ENCODE peak calls at places on chromosomes 11 and 22, in seven cellular contexts. One of them, this sample, is unnamed. For H3K4me1, the result is how much of the 10 kb centered on the place peaks cover.

GRCh38 chr22:21961886-21962654 is 9.4 kb upstream of the PPM1F start:
- DNase-seq in adrenal gland: peak
- DNase-seq in psoas muscle: no peak
- DNase-seq in CD4-positive, CD25-positive, alpha-beta regulatory T cell: no peak
- DNase-seq in PC-3: peak
- DNase-seq in heart right ventricle: no peak
- DNase-seq in gastrocnemius medialis: peak
- DNase-seq in this sample: no peak

GRCh38 chr11:112963368-112963955 is 2.2 kb downstream of the NCAM1 start:
- DNase-seq in psoas muscle: peak
- DNase-seq in PC-3: no peak
- DNase-seq in heart right ventricle: no peak
- DNase-seq in gastrocnemius medialis: no peak
- DNase-seq in adrenal gland: peak
- DNase-seq in CD4-positive, CD25-positive, alpha-beta regulatory T cell: no peak
- DNase-seq in this sample: peak

GRCh38 chr11:34234086-34234740 is 123.6 kb downstream of the ABTB2 start:
- DNase-seq in gastrocnemius medialis: no peak
- DNase-seq in CD4-positive, CD25-positive, alpha-beta regulatory T cell: peak
- DNase-seq in psoas muscle: no peak
- DNase-seq in PC-3: peak
- DNase-seq in adrenal gland: no peak
- DNase-seq in heart right ventricle: no peak
- DNase-seq in this sample: no peak

GRCh38 chr22:38549106-38549884 is 20.7 kb downstream of the DMC1 start:
- DNase-seq in heart right ventricle: no peak
- DNase-seq in psoas muscle: no peak
- DNase-seq in gastrocnemius medialis: no peak
- DNase-seq in adrenal gland: no peak
- DNase-seq in CD4-positive, CD25-positive, alpha-beta regulatory T cell: no peak
- DNase-seq in PC-3: peak
- DNase-seq in this sample: no peak

GRCh38 chr11:34213366-34213765 is 107.9 kb downstream of the NAT10 start:
- DNase-seq in psoas muscle: no peak
- DNase-seq in PC-3: peak
- DNase-seq in heart right ventricle: no peak
- DNase-seq in gastrocnemius medialis: no peak
- DNase-seq in CD4-positive, CD25-positive, alpha-beta regulatory T cell: no peak
- DNase-seq in adrenal gland: no peak
- DNase-seq in this sample: no peak

GRCh38 chr11:102323542-102324261 is 6.4 kb downstream of the BIRC3 start:
- DNase-seq in CD4-positive, CD25-positive, alpha-beta regulatory T cell: no peak
- DNase-seq in psoas muscle: no peak
- DNase-seq in adrenal gland: no peak
- DNase-seq in heart right ventricle: no peak
- DNase-seq in gastrocnemius medialis: no peak
- DNase-seq in PC-3: peak
- DNase-seq in this sample: no peak

GRCh38 chr11:33642461-33643166 is 58.0 kb downstream of the C11orf91 start:
- DNase-seq in PC-3: peak
- DNase-seq in CD4-positive, CD25-positive, alpha-beta regulatory T cell: no peak
- DNase-seq in heart right ventricle: no peak
- DNase-seq in gastrocnemius medialis: no peak
- DNase-seq in psoas muscle: no peak
- DNase-seq in adrenal gland: no peak
- DNase-seq in this sample: no peak

GRCh38 chr11:2708151-2708581 is 8.4 kb upstream of the KCNQ1OT1 start:
- DNase-seq in psoas muscle: peak
- DNase-seq in heart right ventricle: no peak
- DNase-seq in gastrocnemius medialis: no peak
- DNase-seq in CD4-positive, CD25-positive, alpha-beta regulatory T cell: no peak
- DNase-seq in PC-3: no peak
- DNase-seq in adrenal gland: no peak
- DNase-seq in this sample: peak

GRCh38 chr22:48379371-48379770 is 1448.3 kb downstream of the BRD1 start:
- DNase-seq in heart right ventricle: no peak
- DNase-seq in adrenal gland: peak
- DNase-seq in CD4-positive, CD25-positive, alpha-beta regulatory T cell: no peak
- DNase-seq in psoas muscle: no peak
- DNase-seq in PC-3: no peak
- DNase-seq in gastrocnemius medialis: no peak
- DNase-seq in this sample: no peak

GRCh38 chr11:57327721-57328120 is 3.0 kb upstream of the TNKS1BP1 start:
- DNase-seq in CD4-positive, CD25-positive, alpha-beta regulatory T cell: no peak
- DNase-seq in heart right ventricle: no peak
- DNase-seq in gastrocnemius medialis: no peak
- DNase-seq in psoas muscle: no peak
- DNase-seq in adrenal gland: no peak
- DNase-seq in PC-3: no peak
- DNase-seq in this sample: no peak

GRCh38 chr11:86990079-86990478 is 34.9 kb upstream of the FZD4 start:
- DNase-seq in adrenal gland: no peak
- DNase-seq in PC-3: no peak
- DNase-seq in heart right ventricle: no peak
- DNase-seq in CD4-positive, CD25-positive, alpha-beta regulatory T cell: no peak
- DNase-seq in psoas muscle: no peak
- DNase-seq in gastrocnemius medialis: no peak
- DNase-seq in this sample: no peak

GRCh38 chr11:9665749-9666148 is 1.9 kb downstream of the SWAP70 start:
- DNase-seq in heart right ventricle: no peak
- DNase-seq in CD4-positive, CD25-positive, alpha-beta regulatory T cell: no peak
- DNase-seq in psoas muscle: no peak
- DNase-seq in PC-3: no peak
- DNase-seq in gastrocnemius medialis: no peak
- DNase-seq in adrenal gland: no peak
- DNase-seq in this sample: no peak

GRCh38 chr11:120057595-120058581 is 80.0 kb downstream of the TRIM29 start:
- DNase-seq in heart right ventricle: no peak
- DNase-seq in PC-3: peak
- DNase-seq in CD4-positive, CD25-positive, alpha-beta regulatory T cell: no peak
- DNase-seq in gastrocnemius medialis: no peak
- DNase-seq in psoas muscle: peak
- DNase-seq in adrenal gland: no peak
- DNase-seq in this sample: no peak

GRCh38 chr11:63870351-63871197 is 31.7 kb downstream of the MARK2 start:
- DNase-seq in PC-3: no peak
- DNase-seq in adrenal gland: no peak
- DNase-seq in psoas muscle: no peak
- DNase-seq in CD4-positive, CD25-positive, alpha-beta regulatory T cell: no peak
- DNase-seq in heart right ventricle: no peak
- DNase-seq in gastrocnemius medialis: no peak
- DNase-seq in this sample: no peak

GRCh38 chr11:11993814-11994213 is 14.6 kb downstream of the DKK3 start:
- DNase-seq in gastrocnemius medialis: peak
- DNase-seq in heart right ventricle: no peak
- DNase-seq in CD4-positive, CD25-positive, alpha-beta regulatory T cell: no peak
- DNase-seq in adrenal gland: peak
- DNase-seq in psoas muscle: no peak
- DNase-seq in PC-3: peak
- DNase-seq in this sample: no peak

GRCh38 chr22:45164217-45165123 is 745 bp downstream of the NUP50 start:
- DNase-seq in PC-3: no peak
- DNase-seq in gastrocnemius medialis: no peak
- DNase-seq in CD4-positive, CD25-positive, alpha-beta regulatory T cell: no peak
- DNase-seq in psoas muscle: peak
- DNase-seq in heart right ventricle: peak
- DNase-seq in adrenal gland: peak
- DNase-seq in this sample: peak

GRCh38 chr22:41620646-41621098 is at the start of gene DESI1:
- DNase-seq in PC-3: no peak
- DNase-seq in heart right ventricle: no peak
- DNase-seq in psoas muscle: no peak
- DNase-seq in gastrocnemius medialis: peak
- DNase-seq in adrenal gland: no peak
- DNase-seq in CD4-positive, CD25-positive, alpha-beta regulatory T cell: no peak
- DNase-seq in this sample: no peak

GRCh38 chr11:35282226-35282882 is 137.0 kb downstream of the SLC1A2 start:
- DNase-seq in adrenal gland: no peak
- DNase-seq in psoas muscle: no peak
- DNase-seq in gastrocnemius medialis: no peak
- DNase-seq in heart right ventricle: no peak
- DNase-seq in PC-3: no peak
- DNase-seq in CD4-positive, CD25-positive, alpha-beta regulatory T cell: no peak
- DNase-seq in this sample: no peak

GRCh38 chr22:30538280-30538679 is 8.3 kb downstream of the SEC14L6 start:
- DNase-seq in heart right ventricle: no peak
- DNase-seq in gastrocnemius medialis: no peak
- DNase-seq in CD4-positive, CD25-positive, alpha-beta regulatory T cell: no peak
- DNase-seq in PC-3: peak
- DNase-seq in adrenal gland: no peak
- DNase-seq in psoas muscle: no peak
- DNase-seq in this sample: no peak

GRCh38 chr11:66081505-66081904 is 11.4 kb downstream of the PACS1 start:
- DNase-seq in PC-3: peak
- DNase-seq in CD4-positive, CD25-positive, alpha-beta regulatory T cell: peak
- DNase-seq in gastrocnemius medialis: peak
- DNase-seq in psoas muscle: no peak
- DNase-seq in heart right ventricle: peak
- DNase-seq in adrenal gland: peak
- DNase-seq in this sample: no peak

GRCh38 chr22:44146088-44146861 is 34.5 kb upstream of the PARVG start:
- DNase-seq in gastrocnemius medialis: no peak
- DNase-seq in psoas muscle: no peak
- DNase-seq in heart right ventricle: no peak
- DNase-seq in adrenal gland: no peak
- DNase-seq in CD4-positive, CD25-positive, alpha-beta regulatory T cell: no peak
- DNase-seq in PC-3: no peak
- DNase-seq in this sample: no peak

DNA sequence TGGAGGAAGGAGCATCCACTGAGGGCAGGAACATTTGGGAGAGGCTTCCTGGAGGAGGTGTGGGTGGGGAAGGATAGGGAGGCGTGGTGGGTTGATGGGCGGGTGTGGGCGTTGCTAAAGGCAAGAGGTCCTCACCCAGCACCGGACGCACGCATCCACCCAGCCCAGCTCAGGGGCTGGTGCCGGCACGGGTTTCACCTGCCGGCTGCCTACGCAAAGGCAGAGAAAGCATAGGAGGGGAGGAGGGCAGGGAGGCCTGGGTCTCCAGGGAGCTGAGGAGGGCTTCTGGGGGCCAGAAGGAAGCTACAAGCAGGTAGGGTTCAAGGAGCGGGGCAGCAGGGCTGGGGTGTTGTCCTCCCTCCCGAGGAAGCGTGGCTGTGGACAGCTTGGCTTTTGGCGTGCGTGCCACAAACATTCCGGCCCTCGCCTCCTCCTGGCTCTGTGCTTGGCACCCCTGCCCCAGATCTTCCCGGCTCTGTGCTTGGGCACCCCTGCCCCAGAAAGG is 7.8 kb downstream of the SSH3 start:
- DNase-seq in PC-3: no peak
- DNase-seq in adrenal gland: no peak
- DNase-seq in gastrocnemius medialis: no peak
- DNase-seq in psoas muscle: no peak
- DNase-seq in heart right ventricle: no peak
- DNase-seq in CD4-positive, CD25-positive, alpha-beta regulatory T cell: no peak
- DNase-seq in this sample: no peak
- H3K27ac ChIP-seq in PC-3: peak
- H3K27ac ChIP-seq in adrenal gland: no peak
- H3K27ac ChIP-seq in gastrocnemius medialis: no peak
- H3K27ac ChIP-seq in psoas muscle: no peak
- H3K27ac ChIP-seq in heart right ventricle: no peak
- H3K27ac ChIP-seq in CD4-positive, CD25-positive, alpha-beta regulatory T cell: no peak
- H3K27ac ChIP-seq in this sample: no peak

GRCh38 chr11:107197932-107198331 is 179.7 kb upstream of the GUCY1A2 start:
- DNase-seq in PC-3: no peak
- DNase-seq in gastrocnemius medialis: no peak
- DNase-seq in heart right ventricle: no peak
- DNase-seq in psoas muscle: no peak
- DNase-seq in CD4-positive, CD25-positive, alpha-beta regulatory T cell: no peak
- DNase-seq in adrenal gland: no peak
- DNase-seq in this sample: no peak

GRCh38 chr11:107198490-107199007 is 180.3 kb upstream of the GUCY1A2 start:
- DNase-seq in adrenal gland: no peak
- DNase-seq in psoas muscle: no peak
- DNase-seq in CD4-positive, CD25-positive, alpha-beta regulatory T cell: no peak
- DNase-seq in heart right ventricle: no peak
- DNase-seq in gastrocnemius medialis: no peak
- DNase-seq in PC-3: no peak
- DNase-seq in this sample: no peak

GRCh38 chr11:107202189-107202588 is 183.9 kb upstream of the GUCY1A2 start:
- DNase-seq in CD4-positive, CD25-positive, alpha-beta regulatory T cell: no peak
- DNase-seq in adrenal gland: no peak
- DNase-seq in psoas muscle: no peak
- DNase-seq in gastrocnemius medialis: no peak
- DNase-seq in PC-3: no peak
- DNase-seq in heart right ventricle: no peak
- DNase-seq in this sample: no peak

DNA sequence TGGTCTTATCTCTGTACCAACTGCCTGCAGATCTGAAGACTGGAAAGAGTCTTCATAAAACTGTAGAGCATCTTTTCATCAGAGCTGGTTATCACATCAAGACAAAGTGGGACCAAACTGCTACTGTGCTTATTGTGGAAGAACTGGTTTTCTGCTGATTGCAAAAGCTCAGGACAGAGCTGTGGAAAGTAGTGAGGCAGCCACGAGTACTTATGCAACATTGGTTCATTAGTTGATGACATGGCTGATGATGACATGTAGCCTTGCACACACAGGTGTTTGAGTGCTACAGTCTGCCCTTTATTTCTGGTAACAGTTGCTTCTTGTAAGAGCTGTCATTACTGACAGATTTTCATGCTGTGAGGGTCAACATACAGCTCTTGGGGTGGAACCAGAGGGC is 185.4 kb upstream of the GUCY1A2 start:
- DNase-seq in heart right ventricle: no peak
- DNase-seq in adrenal gland: no peak
- DNase-seq in psoas muscle: no peak
- DNase-seq in PC-3: no peak
- DNase-seq in CD4-positive, CD25-positive, alpha-beta regulatory T cell: no peak
- DNase-seq in gastrocnemius medialis: no peak
- DNase-seq in this sample: no peak
- H3K4me1 ChIP-seq in heart right ventricle: under half
- H3K4me1 ChIP-seq in adrenal gland: under half
- H3K4me1 ChIP-seq in psoas muscle: under half
- H3K4me1 ChIP-seq in PC-3: under half
- H3K4me1 ChIP-seq in CD4-positive, CD25-positive, alpha-beta regulatory T cell: under half
- H3K4me1 ChIP-seq in gastrocnemius medialis: under half
- H3K4me1 ChIP-seq in this sample: under half

DNA sequence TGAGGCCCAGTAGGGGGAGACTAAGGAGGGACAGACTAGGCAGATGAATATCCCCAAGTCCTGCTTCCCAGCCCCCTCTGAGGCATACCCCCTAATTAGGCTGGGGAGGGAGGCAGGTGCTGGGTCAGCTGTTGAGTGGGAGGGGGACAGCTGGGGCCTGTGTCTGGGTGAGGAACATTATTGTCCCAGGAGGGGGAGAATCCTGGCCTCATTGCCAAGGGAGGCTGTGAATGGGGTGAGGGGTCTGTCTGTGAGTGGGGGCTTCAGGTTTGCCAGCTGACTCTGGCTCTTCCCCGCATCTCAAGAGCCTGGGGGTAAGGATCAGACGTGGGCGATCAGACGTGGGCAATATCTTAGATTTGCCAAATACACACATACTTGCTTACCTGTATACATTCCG is 2.1 kb downstream of the INPPL1 start:
- DNase-seq in PC-3: no peak
- DNase-seq in gastrocnemius medialis: no peak
- DNase-seq in CD4-positive, CD25-positive, alpha-beta regulatory T cell: no peak
- DNase-seq in psoas muscle: no peak
- DNase-seq in adrenal gland: peak
- DNase-seq in heart right ventricle: no peak
- DNase-seq in this sample: no peak
- H3K27ac ChIP-seq in PC-3: no peak
- H3K27ac ChIP-seq in gastrocnemius medialis: peak
- H3K27ac ChIP-seq in CD4-positive, CD25-positive, alpha-beta regulatory T cell: no peak
- H3K27ac ChIP-seq in psoas muscle: no peak
- H3K27ac ChIP-seq in adrenal gland: no peak
- H3K27ac ChIP-seq in heart right ventricle: no peak
- H3K27ac ChIP-seq in this sample: no peak

GRCh38 chr11:125166347-125166841 is 1.8 kb downstream of the PKNOX2 start:
- DNase-seq in PC-3: no peak
- DNase-seq in heart right ventricle: no peak
- DNase-seq in gastrocnemius medialis: peak
- DNase-seq in CD4-positive, CD25-positive, alpha-beta regulatory T cell: no peak
- DNase-seq in psoas muscle: peak
- DNase-seq in adrenal gland: no peak
- DNase-seq in this sample: peak
- H3K4me1 ChIP-seq in PC-3: under half
- H3K4me1 ChIP-seq in heart right ventricle: half or more
- H3K4me1 ChIP-seq in gastrocnemius medialis: under half
- H3K4me1 ChIP-seq in CD4-positive, CD25-positive, alpha-beta regulatory T cell: under half
- H3K4me1 ChIP-seq in psoas muscle: half or more
- H3K4me1 ChIP-seq in adrenal gland: under half
- H3K4me1 ChIP-seq in this sample: under half

This sample was measured in right cardiac atrium.